ENCODE peak calls at places on chromosomes 1 and 21, in ten cellular contexts. Z is stimulated activated CD4-positive, alpha-beta T cell treated with anti-CD3 and anti-CD28 coated beads, Interleukin-12 subunit alpha, Interleukin-12 subunit beta, amount 100 ng/mL, for 48 hours; K is NCI-H226; I is NCI-H446; Q is left lung; V is adipocyte; C is NCI-H526 treated with DMSO at 0.1 percent for 48 hours; F is AG09319; M is fibroblast of lung; D is CD8-positive, alpha-beta memory T cell. R is an unnamed sample.

GRCh38 chr1:234111458-234112142 is 207.1 kb downstream of the SLC35F3 start:
- DNase-seq in Z (no peak), K (no peak), I (no peak), Q (peak; percentile 74), V (peak; percentile 5), C (no peak), F (no peak), M (peak; percentile 2), D (no peak), R (peak; percentile 57)

GRCh38 chr1:47616906-47617305 is 179.1 kb downstream of the FOXD2 start:
- DNase-seq in Z (no peak), K (no peak), I (no peak), Q (no peak), V (no peak), C (no peak), F (no peak), M (no peak), D (no peak), R (no peak)

GRCh38 chr1:12166834-12167492 is at the start of gene TNFRSF1B:
- DNase-seq in Z (peak; percentile 61), K (no peak), I (no peak), Q (peak; percentile 96), V (peak; percentile 77), C (no peak), F (no peak), M (no peak), D (peak; percentile 68), R (peak; percentile 90)

GRCh38 chr1:227234998-227235405 is 83.3 kb downstream of the CDC42BPA start:
- DNase-seq in Z (no peak), K (peak; percentile 20), I (peak; percentile 57), Q (no peak), V (peak; percentile 70), C (peak; percentile 20), F (peak; percentile 15), M (peak; percentile 81), D (no peak), R (no peak)

GRCh38 chr1:244448279-244449036 is 3.3 kb downstream of the ADSS2 start:
- DNase-seq in Z (no peak), K (no peak), I (no peak), Q (no peak), V (no peak), C (no peak), F (no peak), M (peak; percentile 74), D (no peak), R (no peak)

GRCh38 chr1:160354388-160354985 is 11.3 kb downstream of the NCSTN start:
- DNase-seq in Z (no peak), K (no peak), I (no peak), Q (no peak), V (peak; percentile 20), C (peak; percentile 16), F (no peak), M (peak; percentile 17), D (no peak), R (no peak)

GRCh38 chr1:22691354-22691753 is 19.3 kb upstream of the EPHB2 start:
- DNase-seq in Z (no peak), K (no peak), I (no peak), Q (no peak), V (no peak), C (no peak), F (no peak), M (peak; percentile 28), D (no peak), R (no peak)

GRCh38 chr1:58738873-58739272 is 39.0 kb upstream of the MYSM1 start:
- DNase-seq in Z (no peak), K (no peak), I (no peak), Q (no peak), V (no peak), C (no peak), F (no peak), M (no peak), D (no peak), R (no peak)

GRCh38 chr1:83764209-83764608 is 234.7 kb downstream of the TTLL7 start:
- DNase-seq in Z (no peak), K (no peak), I (no peak), Q (no peak), V (no peak), C (peak; percentile 78), F (no peak), M (no peak), D (no peak), R (no peak)

GRCh38 chr1:77802026-77802425 is 22.6 kb downstream of the MIGA1 start:
- DNase-seq in Z (no peak), K (no peak), I (no peak), Q (no peak), V (no peak), C (no peak), F (no peak), M (no peak), D (no peak), R (no peak)

GRCh38 chr21:38351961-38352521 is 95.2 kb downstream of the KCNJ15 start:
- DNase-seq in Z (no peak), K (peak; percentile 33), I (no peak), Q (no peak), V (peak; percentile 72), C (peak; percentile 6), F (peak; percentile 58), M (peak; percentile 77), D (no peak), R (no peak)

GRCh38 chr21:46211376-46211775 is 17.2 kb downstream of the LSS start:
- DNase-seq in Z (no peak), K (no peak), I (no peak), Q (no peak), V (no peak), C (no peak), F (no peak), M (no peak), D (no peak), R (peak; percentile 31)

GRCh38 chr1:22636369-22636768 is at the start of gene C1QA:
- DNase-seq in Z (no peak), K (no peak), I (no peak), Q (peak; percentile 84), V (no peak), C (no peak), F (no peak), M (no peak), D (no peak), R (peak; percentile 56)

GRCh38 chr21:24076179-24076578 is 1531.1 kb downstream of the MRPL39 start:
- DNase-seq in Z (no peak), K (no peak), I (no peak), Q (no peak), V (peak; percentile 63), C (no peak), F (no peak), M (peak; percentile 49), D (no peak), R (no peak)

GRCh38 chr1:194658090-194658439 is 1471.7 kb upstream of the B3GALT2 start:
- DNase-seq in Z (no peak), K (peak; percentile 61), I (no peak), Q (no peak), V (peak; percentile 29), C (no peak), F (no peak), M (peak; percentile 51), D (no peak), R (no peak)

R was measured in right lobe of liver.